ENCODE peak calls at places on chromosome 14, in six cellular contexts. J is body of pancreas, I is hepatocyte, S is brain microvascular endothelial cell, R is astrocyte, O is Peyer's patch. G is an unnamed sample. For H3K36me3, the result is how much of the 10 kb centered on the place peaks cover.

GRCh38 chr14:98633380-98633779 is 638.6 kb downstream of the BCL11B start:
- DNase-seq in J (peak), I (peak), S (no peak), R (no peak), O (no peak), G (no peak)

GRCh38 chr14:31834616-31835015 is 242.5 kb upstream of the ARHGAP5 start:
- DNase-seq in J (no peak), I (no peak), S (peak), R (peak), O (no peak), G (peak)

GRCh38 chr14:33451211-33451610 is 499.7 kb downstream of the EGLN3 start:
- DNase-seq in J (no peak), I (no peak), S (no peak), R (no peak), O (no peak), G (no peak)

GRCh38 chr14:34122081-34122480 is 171.2 kb upstream of the EGLN3 start:
- DNase-seq in J (no peak), I (no peak), S (no peak), R (no peak), O (no peak), G (no peak)

GRCh38 chr14:69151458-69152180 is 1.3 kb downstream of the DCAF5 start:
- DNase-seq in J (peak), I (peak), S (no peak), R (peak), O (peak), G (no peak)

GRCh38 chr14:105938055-105938863 is 411.9 kb downstream of the TMEM121 start:
- DNase-seq in J (no peak), I (no peak), S (no peak), R (no peak), O (no peak), G (no peak)

GRCh38 chr14:75662966-75663365 is 1.9 kb downstream of the TTLL5 start:
- DNase-seq in J (no peak), I (no peak), S (no peak), R (no peak), O (no peak), G (no peak)

GRCh38 chr14:49769581-49770211 is 1.7 kb downstream of the KLHDC2 start:
- DNase-seq in J (no peak), I (no peak), S (no peak), R (no peak), O (no peak), G (no peak)

GRCh38 chr14:52895000-52895399 is 55.9 kb downstream of the FERMT2 start:
- DNase-seq in J (no peak), I (no peak), S (peak), R (peak), O (no peak), G (no peak)

GRCh38 chr14:105448706-105449111 is 25.9 kb upstream of the CRIP2 start:
- DNase-seq in J (peak), I (peak), S (peak), R (peak), O (peak), G (peak)

GRCh38 chr14:24848427-24848826 is 201.5 kb downstream of the STXBP6 start:
- DNase-seq in J (no peak), I (no peak), S (peak), R (peak), O (no peak), G (peak)

GRCh38 chr14:51738754-51739153 is 87.0 kb downstream of the FRMD6 start:
- DNase-seq in J (no peak), I (no peak), S (no peak), R (no peak), O (no peak), G (no peak)

DNA sequence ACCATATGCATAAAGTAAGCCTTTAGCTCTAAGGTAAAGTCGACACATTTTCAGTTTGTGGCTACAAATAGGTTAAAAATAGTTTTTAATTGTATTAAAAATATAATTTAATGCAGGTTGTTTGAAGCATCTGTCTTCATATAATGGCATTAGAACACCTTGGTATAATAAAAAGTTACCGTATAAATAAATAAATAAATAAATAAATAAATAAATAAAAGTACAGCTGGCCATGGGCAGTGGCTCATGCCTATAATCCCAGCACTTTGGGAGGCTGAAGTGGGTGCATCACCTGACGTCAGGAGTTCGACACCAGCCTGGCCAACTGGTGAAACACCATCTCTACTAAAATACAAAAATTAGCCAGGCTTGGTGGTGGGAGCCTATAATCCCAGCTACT is 15.6 kb downstream of the ZFYVE26 start:
- DNase-seq in J (no peak), I (no peak), S (no peak), R (no peak), O (no peak), G (no peak)
- H3K36me3 ChIP-seq in J (under half), I (under half), S (half or more), R (under half), O (under half), G (under half)

GRCh38 chr14:102966681-102967505 is 44.4 kb downstream of the AMN start:
- DNase-seq in J (no peak), I (no peak), S (no peak), R (no peak), O (no peak), G (no peak)

GRCh38 chr14:102967506-102967795 is 45.0 kb downstream of the AMN start:
- DNase-seq in J (no peak), I (no peak), S (no peak), R (no peak), O (no peak), G (no peak)

GRCh38 chr14:102966256-102966655 is 43.8 kb downstream of the AMN start:
- DNase-seq in J (no peak), I (no peak), S (no peak), R (no peak), O (no peak), G (no peak)

GRCh38 chr14:102964152-102964730 is 41.8 kb downstream of the AMN start:
- DNase-seq in J (no peak), I (no peak), S (no peak), R (no peak), O (no peak), G (no peak)

GRCh38 chr14:102965282-102965681 is 42.8 kb downstream of the AMN start:
- DNase-seq in J (no peak), I (no peak), S (no peak), R (no peak), O (no peak), G (no peak)
- H3K36me3 ChIP-seq in J (under half), I (under half), S (half or more), R (half or more), O (under half), G (under half)

DNA sequence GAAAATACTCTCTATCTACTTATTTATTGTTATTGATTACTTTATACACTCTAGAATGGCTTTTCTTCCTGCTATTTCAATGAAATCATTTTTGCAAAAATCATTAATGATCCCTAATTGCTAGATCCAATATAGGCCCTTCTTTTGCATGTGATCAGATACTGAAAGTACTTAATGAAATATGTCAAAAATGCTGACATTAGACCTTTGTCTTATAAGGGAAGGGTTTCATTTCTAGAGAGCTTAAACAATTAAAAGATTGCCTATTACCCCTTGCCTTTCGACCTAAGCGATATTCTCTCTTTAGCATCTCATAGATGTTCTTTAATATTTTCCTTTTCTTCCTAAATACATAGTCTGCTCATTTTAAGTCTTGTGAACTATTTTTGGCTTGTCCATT is 101.1 kb downstream of the KTN1 start:
- DNase-seq in J (no peak), I (no peak), S (no peak), R (no peak), O (no peak), G (no peak)
- H3K36me3 ChIP-seq in J (under half), I (under half), S (under half), R (under half), O (under half), G (under half)

GRCh38 chr14:54428527-54428926 is 12.6 kb downstream of the CNIH1 start:
- DNase-seq in J (no peak), I (no peak), S (no peak), R (no peak), O (no peak), G (no peak)

GRCh38 chr14:54425537-54426274 is 15.5 kb downstream of the CNIH1 start:
- DNase-seq in J (no peak), I (no peak), S (no peak), R (no peak), O (no peak), G (no peak)

GRCh38 chr14:54424479-54424901 is 16.7 kb downstream of the CNIH1 start:
- DNase-seq in J (no peak), I (no peak), S (no peak), R (no peak), O (no peak), G (no peak)

GRCh38 chr14:54425068-54425467 is 16.1 kb downstream of the CNIH1 start:
- DNase-seq in J (no peak), I (no peak), S (no peak), R (no peak), O (no peak), G (no peak)

DNA sequence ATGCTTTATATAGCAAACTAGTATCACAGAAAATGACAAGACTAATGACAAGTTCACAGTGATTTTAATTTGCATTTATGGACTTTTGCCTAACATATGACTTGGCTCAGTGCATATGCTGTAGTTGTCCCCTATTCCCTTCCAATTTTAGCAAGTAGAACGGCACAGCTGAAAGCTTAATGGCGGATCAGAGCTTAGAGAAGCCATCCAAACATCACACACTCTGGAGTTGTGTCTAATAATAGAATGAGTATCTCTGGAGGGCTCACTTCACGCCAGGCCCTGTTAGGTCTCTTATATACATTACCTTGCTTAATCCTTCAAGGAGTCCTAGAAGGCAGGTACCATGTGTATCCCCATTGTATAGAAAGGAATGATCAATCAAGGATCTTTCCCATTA is 13.3 kb downstream of the CNIH1 start:
- DNase-seq in J (no peak), I (no peak), S (no peak), R (no peak), O (no peak), G (no peak)
- H3K36me3 ChIP-seq in J (under half), I (under half), S (under half), R (under half), O (under half), G (under half)

DNA sequence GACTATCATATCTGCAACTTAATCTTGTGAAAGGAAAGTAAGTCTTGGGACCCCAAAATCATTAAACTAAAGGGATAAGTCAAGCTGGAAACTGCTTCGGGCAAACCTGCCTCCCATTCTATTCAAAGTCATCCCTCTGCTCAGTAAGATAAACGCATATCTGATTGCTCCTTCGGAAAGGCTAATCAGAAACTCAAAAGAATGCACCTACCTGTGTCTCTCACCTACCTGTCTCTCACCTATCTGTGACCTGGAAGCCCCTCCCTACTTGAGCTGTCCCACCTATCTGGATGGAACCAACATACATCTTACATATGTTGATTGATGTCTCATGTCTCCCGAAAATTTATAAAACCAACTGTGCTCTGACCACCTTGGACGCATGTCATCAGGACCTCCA is 19.9 kb downstream of the SEC23A start:
- DNase-seq in J (no peak), I (no peak), S (no peak), R (no peak), O (no peak), G (no peak)
- H3K36me3 ChIP-seq in J (under half), I (under half), S (half or more), R (half or more), O (under half), G (under half)

GRCh38 chr14:102998393-102998792 is 59.0 kb downstream of the CDC42BPB start:
- DNase-seq in J (no peak), I (peak), S (peak), R (peak), O (no peak), G (no peak)
- H3K36me3 ChIP-seq in J (under half), I (under half), S (under half), R (under half), O (under half), G (under half)

DNA sequence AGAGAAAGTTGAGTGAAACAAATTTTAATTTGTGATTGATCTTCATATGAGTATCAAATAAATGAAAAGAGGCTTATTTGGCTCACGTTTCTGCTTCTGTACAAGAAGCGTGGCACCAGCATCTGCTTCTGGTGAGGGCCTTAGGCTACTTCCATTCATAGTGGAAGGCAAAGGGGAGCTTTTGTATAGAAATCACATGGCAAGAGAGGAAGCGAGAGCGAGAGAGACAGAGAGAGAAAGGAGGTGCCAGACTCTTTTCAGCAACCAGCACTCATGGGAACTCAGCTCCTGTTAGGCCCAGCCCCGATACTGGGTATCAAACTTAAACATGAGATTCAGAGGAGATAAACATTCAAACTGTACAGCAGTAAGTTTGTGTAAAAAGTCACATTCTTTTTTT is 121.4 kb downstream of the SYNE2 start:
- DNase-seq in J (no peak), I (no peak), S (no peak), R (no peak), O (no peak), G (no peak)
- H3K36me3 ChIP-seq in J (under half), I (under half), S (under half), R (under half), O (under half), G (under half)

GRCh38 chr14:71730471-71730870 is 201.8 kb upstream of the RGS6 start:
- DNase-seq in J (no peak), I (no peak), S (peak), R (peak), O (no peak), G (peak)
- H3K36me3 ChIP-seq in J (under half), I (under half), S (under half), R (under half), O (under half), G (under half)

GRCh38 chr14:100363053-100363452 is 39.9 kb downstream of the SLC25A47 start:
- DNase-seq in J (no peak), I (no peak), S (no peak), R (no peak), O (no peak), G (no peak)
- H3K36me3 ChIP-seq in J (under half), I (under half), S (half or more), R (under half), O (under half), G (under half)